ENCODE peak calls at places on chromosomes 3 and 15, in four cellular contexts. S is endodermal cell, L is IMR-90, M is GM06990. V is an unnamed sample.

GRCh38 chr3:37214076-37214475 is 39.7 kb upstream of the LRRFIP2 start:
- DNase-seq in S (peak; percentile 70), L (no peak), M (no peak), V (no peak)

GRCh38 chr3:63863150-63864007 is at the start of the genes ATXN7 and THOC7:
- DNase-seq in S (peak; percentile 88), L (peak; percentile 38), M (peak; percentile 69), V (no peak)

GRCh38 chr15:85411992-85412538 is 31.7 kb downstream of the AKAP13 start:
- DNase-seq in S (no peak), L (peak; percentile 75), M (no peak), V (no peak)

GRCh38 chr3:69012836-69013255 is 638 bp downstream of the EOGT start:
- DNase-seq in S (peak; percentile 79), L (peak; percentile 67), M (peak; percentile 59), V (no peak)

GRCh38 chr15:70236306-70237103 is 138.8 kb upstream of the TLE3 start:
- DNase-seq in S (peak; percentile 32), L (peak; percentile 81), M (no peak), V (no peak)

GRCh38 chr3:125322166-125322565 is 53.0 kb downstream of the ZNF148 start:
- DNase-seq in S (no peak), L (peak; percentile 86), M (no peak), V (peak; percentile 51)

GRCh38 chr3:188322135-188322892 is 168.4 kb downstream of the LPP start:
- DNase-seq in S (no peak), L (no peak), M (no peak), V (no peak)

GRCh38 chr15:69119692-69120395 is 40.6 kb upstream of the GLCE start:
- DNase-seq in S (no peak), L (no peak), M (no peak), V (no peak)

GRCh38 chr15:87207945-87208580 is 1048.5 kb downstream of the NTRK3 start:
- DNase-seq in S (no peak), L (peak; percentile 25), M (no peak), V (peak; percentile 38)

GRCh38 chr3:177875786-177876476 is 660.3 kb upstream of the KCNMB2 start:
- DNase-seq in S (no peak), L (no peak), M (no peak), V (no peak)

DNA sequence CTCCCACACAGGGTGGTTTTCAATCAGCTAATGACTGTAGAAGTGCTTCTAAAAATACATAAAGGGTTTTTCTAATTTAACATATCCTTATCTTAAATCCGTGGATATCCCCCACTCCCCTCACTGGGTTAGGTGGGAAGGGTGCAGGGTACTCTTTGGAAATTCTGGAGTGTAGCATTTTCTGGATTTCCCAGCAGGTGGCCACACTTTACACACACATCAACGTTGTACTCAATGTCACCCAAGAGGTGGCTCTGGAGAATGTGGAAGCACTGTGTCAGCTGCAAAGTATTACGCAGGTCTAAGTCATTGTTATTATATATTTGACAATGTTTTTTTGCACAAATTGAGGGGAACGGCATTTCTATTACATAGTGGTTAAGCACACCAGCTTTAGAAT is 168.8 kb downstream of the CHDH start:
- DNase-seq in S (no peak), L (no peak), M (no peak), V (no peak)
- TF ChIP-seq CTCF in S (no peak), L (no peak), M (peak; percentile 41), V (peak; percentile 16)

GRCh38 chr15:25563571-25563970 is 124.7 kb upstream of the UBE3A start:
- DNase-seq in S (no peak), L (no peak), M (no peak), V (no peak)
- H3K27me3 ChIP-seq in S (no peaks in the 10 kb centered on the region), L (no peaks in the 10 kb centered on the region), M (no peaks in the 10 kb centered on the region), V (no peaks in the 10 kb centered on the region)

DNA sequence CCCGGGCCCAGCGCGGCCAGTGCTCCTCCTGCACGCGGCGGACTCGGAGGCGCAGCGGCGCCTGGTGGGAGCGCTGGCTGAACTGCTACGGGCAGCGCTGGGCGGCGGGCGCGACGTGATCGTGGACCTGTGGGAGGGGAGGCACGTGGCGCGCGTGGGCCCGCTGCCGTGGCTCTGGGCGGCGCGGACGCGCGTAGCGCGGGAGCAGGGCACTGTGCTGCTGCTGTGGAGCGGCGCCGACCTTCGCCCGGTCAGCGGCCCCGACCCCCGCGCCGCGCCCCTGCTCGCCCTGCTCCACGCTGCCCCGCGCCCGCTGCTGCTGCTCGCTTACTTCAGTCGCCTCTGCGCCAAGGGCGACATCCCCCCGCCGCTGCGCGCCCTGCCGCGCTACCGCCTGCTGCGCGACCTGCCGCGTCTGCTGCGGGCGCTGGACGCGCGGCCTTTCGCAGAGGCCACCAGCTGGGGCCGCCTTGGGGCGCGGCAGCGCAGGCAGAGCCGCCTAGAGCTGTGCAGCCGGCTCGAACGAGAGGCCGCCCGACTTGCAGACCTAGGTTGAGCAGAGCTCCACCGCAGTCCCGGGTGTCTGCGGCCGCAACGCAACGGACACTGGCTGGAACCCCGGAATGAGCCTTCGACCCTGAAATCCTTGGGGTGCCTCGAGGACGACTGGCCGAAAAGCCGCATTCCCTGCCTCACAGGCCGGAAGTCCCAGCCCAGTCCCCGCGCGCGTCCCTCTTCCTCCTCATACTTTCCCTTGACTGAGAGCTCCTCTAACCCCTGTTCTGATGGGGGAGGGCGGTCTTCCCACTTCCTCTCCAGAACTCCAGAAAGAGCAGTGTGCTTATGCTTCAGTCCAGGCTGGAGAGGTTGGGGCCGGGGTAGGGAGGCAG is 1.4 kb upstream of the IL17RC start:
- DNase-seq in S (peak; percentile 88), L (peak; percentile 52), M (peak; percentile 35), V (no peak)
- TF ChIP-seq CTCF in S (peak; percentile 54), L (peak; percentile 53), M (no peak), V (peak; percentile 50)

DNA sequence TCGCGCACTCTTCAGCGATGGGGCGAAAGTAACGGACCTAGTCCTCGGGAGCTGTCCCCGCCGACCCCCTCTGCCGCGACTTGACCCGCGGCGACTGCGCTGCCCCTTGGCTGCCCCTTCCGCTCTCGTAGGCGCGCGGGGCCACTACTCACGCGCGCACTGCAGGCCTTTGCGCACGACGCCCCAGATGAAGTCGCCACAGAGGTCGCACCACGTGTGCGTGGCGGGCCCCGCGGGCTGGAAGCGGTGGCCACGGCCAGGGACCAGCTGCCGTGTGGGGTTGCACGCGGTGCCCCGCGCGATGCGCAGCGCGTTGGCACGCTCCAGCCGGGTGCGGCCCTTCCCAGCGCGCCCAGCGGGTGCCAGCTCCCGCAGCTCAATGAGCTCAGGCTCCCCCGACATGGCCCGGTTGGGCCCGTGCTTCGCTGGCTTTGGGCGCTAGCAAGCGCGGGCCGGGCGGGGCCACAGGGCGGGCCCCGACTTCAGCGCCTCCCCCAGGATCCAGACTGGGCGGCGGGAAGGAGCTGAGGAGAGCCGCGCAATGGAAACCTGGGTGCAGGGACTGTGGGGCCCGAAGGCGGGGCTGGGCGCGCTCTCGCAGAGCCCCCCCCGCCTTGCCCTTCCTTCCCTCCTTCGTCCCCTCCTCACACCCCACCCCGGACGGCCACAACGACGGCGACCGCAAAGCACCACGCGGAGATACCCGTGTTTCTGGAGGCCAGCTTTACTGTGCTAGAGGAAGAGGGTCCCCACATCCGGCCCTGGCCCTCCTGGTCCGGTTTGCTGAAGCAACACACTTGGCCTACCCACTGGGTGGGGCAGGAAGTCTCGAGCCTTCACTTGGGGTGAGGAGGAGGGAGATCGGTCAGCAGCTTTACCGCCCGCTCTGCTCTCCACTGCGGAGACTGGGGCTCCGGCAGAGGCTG is at the start of gene RASSF1:
- DNase-seq in S (peak; percentile 71), L (no peak), M (peak; percentile 86), V (no peak)
- H3K27me3 ChIP-seq in S (peaks cover 69% of the 10 kb centered on the region), L (no peaks in the 10 kb centered on the region), M (no peaks in the 10 kb centered on the region), V (no peaks in the 10 kb centered on the region)

GRCh38 chr3:152076148-152076547 is 192.6 kb upstream of the MBNL1 start:
- DNase-seq in S (no peak), L (peak; percentile 31), M (no peak), V (no peak)
- TF ChIP-seq CTCF in S (no peak), L (peak; percentile 32), M (no peak), V (no peak)

GRCh38 chr3:57161131-57161538 is 4.0 kb downstream of the IL17RD start:
- DNase-seq in S (no peak), L (peak; percentile 34), M (no peak), V (peak; percentile 48)

GRCh38 chr3:57158813-57159678 is 6.1 kb downstream of the IL17RD start:
- DNase-seq in S (peak; percentile 91), L (no peak), M (no peak), V (no peak)

GRCh38 chr3:57161915-57162314 is 3.2 kb downstream of the IL17RD start:
- DNase-seq in S (peak; percentile 61), L (no peak), M (no peak), V (no peak)

GRCh38 chr3:57160046-57160730 is 5.0 kb downstream of the IL17RD start:
- DNase-seq in S (peak; percentile 92), L (no peak), M (no peak), V (no peak)

DNA sequence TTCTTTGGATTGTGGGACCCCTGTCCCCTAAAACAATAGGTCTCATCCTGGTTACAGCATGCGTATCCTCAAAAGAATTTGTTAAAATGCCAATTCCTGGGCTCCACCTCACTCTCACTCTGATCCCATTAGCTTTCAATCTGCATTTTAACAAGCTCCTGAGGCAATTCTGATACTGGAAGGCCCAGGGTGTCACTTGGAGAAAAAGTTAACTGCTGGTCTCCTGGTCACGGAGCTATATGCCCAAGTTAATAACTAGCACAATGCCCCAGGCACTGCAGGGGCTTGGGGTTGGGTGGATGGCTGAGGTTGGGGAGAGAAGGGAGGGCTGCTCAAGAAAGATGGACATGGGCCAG is 4.4 kb downstream of the IL17RD start:
- DNase-seq in S (peak; percentile 80), L (no peak), M (no peak), V (no peak)
- H3K27me3 ChIP-seq in S (no peaks in the 10 kb centered on the region), L (peaks cover 30% of the 10 kb centered on the region), M (peaks cover 4% of the 10 kb centered on the region), V (peaks cover 14% of the 10 kb centered on the region)

GRCh38 chr3:47799733-47800132 is 3.2 kb upstream of the DHX30 start:
- DNase-seq in S (peak; percentile 78), L (no peak), M (no peak), V (no peak)
- TF ChIP-seq CTCF in S (peak; percentile 78), L (peak; percentile 12), M (peak; percentile 56), V (peak; percentile 30)

GRCh38 chr3:88452228-88452627 is 302.5 kb downstream of the C3orf38 start:
- DNase-seq in S (no peak), L (no peak), M (no peak), V (no peak)
- H3K27me3 ChIP-seq in S (no peaks in the 10 kb centered on the region), L (no peaks in the 10 kb centered on the region), M (no peaks in the 10 kb centered on the region), V (no peaks in the 10 kb centered on the region)

DNA sequence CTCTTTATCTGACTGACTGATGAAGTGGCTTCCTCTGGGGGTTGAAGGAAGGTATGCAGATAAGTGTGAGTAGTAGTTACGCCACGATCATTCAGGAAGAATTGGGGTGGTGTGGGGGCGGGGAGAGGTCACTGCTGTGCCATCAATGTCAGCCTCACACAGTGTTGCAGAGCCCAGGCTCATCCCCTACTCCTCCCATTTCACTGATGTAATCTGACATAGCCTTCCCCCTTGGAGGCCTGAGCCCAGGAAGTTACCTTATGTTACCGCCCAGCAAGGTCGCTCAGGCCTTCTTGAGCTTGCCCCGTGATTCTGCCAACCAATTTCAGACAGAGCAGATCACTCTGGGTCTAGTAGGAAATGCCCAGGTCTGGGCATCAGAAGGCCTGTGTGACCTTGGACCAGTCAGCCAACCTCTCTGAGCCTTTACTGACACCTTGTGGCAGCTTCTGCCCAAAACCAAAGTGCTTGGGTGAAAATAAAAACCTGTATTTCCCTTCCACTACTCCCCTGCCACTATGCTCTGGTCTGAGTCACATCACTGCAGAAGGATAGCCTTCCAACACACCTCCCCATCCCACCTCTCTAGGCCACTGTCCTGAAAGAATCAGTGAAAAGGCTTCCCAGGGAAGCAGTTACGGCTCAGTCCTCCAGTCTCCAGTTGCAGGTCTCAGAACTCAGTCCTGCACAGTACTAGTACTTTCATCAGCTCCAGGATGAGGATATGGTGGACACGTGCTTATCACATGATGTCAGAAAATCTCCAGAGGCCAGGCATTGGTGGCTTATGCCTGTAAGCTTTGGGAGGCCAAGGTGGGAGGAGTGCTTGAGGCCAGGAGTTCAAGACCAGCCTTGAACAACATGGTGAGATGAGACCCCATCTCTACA is 28.1 kb upstream of the INSYN1 start:
- DNase-seq in S (peak; percentile 79), L (peak; percentile 21), M (no peak), V (no peak)
- TF ChIP-seq CTCF in S (peak; percentile 72), L (peak; percentile 45), M (peak; percentile 52), V (peak; percentile 37)